ENCODE peak calls at places on chromosome 10, in four cellular contexts. U, X, V and P are unnamed samples.

GRCh38 chr10:113326160-113327111 is 226.4 kb upstream of the HABP2 start:
- DNase-seq in U (no peak), X (peak; percentile 44), V (no peak), P (no peak)

GRCh38 chr10:73910764-73911552 is at the start of gene PLAU:
- DNase-seq in U (peak; percentile 77), X (peak; percentile 27), V (peak; percentile 62), P (no peak)

GRCh38 chr10:71723301-71723700 is 3.7 kb upstream of the C10orf105 start:
- DNase-seq in U (no peak), X (no peak), V (no peak), P (no peak)

GRCh38 chr10:91551856-91552255 is 81.0 kb downstream of the PPP1R3C start:
- DNase-seq in U (no peak), X (no peak), V (no peak), P (no peak)

GRCh38 chr10:58781873-58782488 is 269.3 kb downstream of the BICC1 start:
- DNase-seq in U (no peak), X (no peak), V (no peak), P (no peak)

GRCh38 chr10:7649673-7650330 is 17.0 kb downstream of the ITIH5 start:
- DNase-seq in U (no peak), X (no peak), V (no peak), P (no peak)

GRCh38 chr10:127300868-127301321 is 104.5 kb upstream of the INSYN2A start:
- DNase-seq in U (no peak), X (no peak), V (no peak), P (no peak)

GRCh38 chr10:19332304-19332703 is 283.7 kb downstream of the MALRD1 start:
- DNase-seq in U (no peak), X (no peak), V (no peak), P (no peak)

GRCh38 chr10:78417425-78418370 is 384.0 kb downstream of the RPS24 start:
- DNase-seq in U (no peak), X (no peak), V (no peak), P (no peak)

GRCh38 chr10:17249820-17250219 is 21.8 kb downstream of the VIM start:
- DNase-seq in U (no peak), X (no peak), V (no peak), P (no peak)

GRCh38 chr10:97378933-97379921 is 21.9 kb downstream of the RRP12 start:
- DNase-seq in U (no peak), X (no peak), V (no peak), P (no peak)

GRCh38 chr10:43427166-43427825 is 9.6 kb upstream of the ZNF487 start:
- DNase-seq in U (no peak), X (peak; percentile 44), V (no peak), P (no peak)

GRCh38 chr10:92892706-92893054 is 44.4 kb downstream of the EXOC6 start:
- DNase-seq in U (no peak), X (no peak), V (no peak), P (no peak)

GRCh38 chr10:2891073-2891769 is 176.1 kb upstream of the PFKP start:
- DNase-seq in U (no peak), X (no peak), V (no peak), P (no peak)

GRCh38 chr10:132833421-132834111 is 47.6 kb upstream of the NKX6-2 start:
- DNase-seq in U (no peak), X (no peak), V (no peak), P (no peak)

GRCh38 chr10:123044391-123044790 is 35.6 kb downstream of the ACADSB start:
- DNase-seq in U (no peak), X (no peak), V (no peak), P (no peak)

GRCh38 chr10:63765126-63765525 is 243.9 kb downstream of the REEP3 start:
- DNase-seq in U (no peak), X (no peak), V (no peak), P (no peak)